ENCODE peak calls at places on chromosomes 13 and 19, in seven cellular contexts. B, X, E, P, N, I and C are unnamed samples.
A peak's percentile ranks its signal among the peaks of the same experiment; 100 is the strongest.

GRCh38 chr13:113927661-113928581 is 46.0 kb downstream of the C13orf46 start:
- DNase-seq in B (peak; percentile 65), X (no peak), E (peak; percentile 63), P (no peak), N (peak; percentile 52), I (peak; percentile 85), C (no peak)

GRCh38 chr19:2271516-2272103 is 10.4 kb downstream of the PEAK3 start:
- DNase-seq in B (peak; percentile 62), X (no peak), E (no peak), P (no peak), N (peak; percentile 43), I (no peak), C (no peak)

GRCh38 chr13:24038405-24038804 is 122.1 kb upstream of the SPATA13 start:
- DNase-seq in B (no peak), X (no peak), E (no peak), P (no peak), N (no peak), I (no peak), C (peak; percentile 57)

GRCh38 chr13:112926993-112927392 is 42.0 kb upstream of the MCF2L start:
- DNase-seq in B (no peak), X (no peak), E (no peak), P (no peak), N (no peak), I (no peak), C (no peak)

GRCh38 chr19:14614099-14614412 is 31.2 kb downstream of the CLEC17A start:
- DNase-seq in B (no peak), X (peak; percentile 63), E (no peak), P (no peak), N (no peak), I (no peak), C (no peak)

GRCh38 chr19:39479916-39480315 is 722 bp upstream of the TIMM50 start:
- DNase-seq in B (no peak), X (no peak), E (no peak), P (no peak), N (no peak), I (no peak), C (no peak)

GRCh38 chr19:45172173-45172572 is 5.9 kb downstream of the TRAPPC6A start:
- DNase-seq in B (no peak), X (no peak), E (peak; percentile 56), P (no peak), N (no peak), I (no peak), C (no peak)

GRCh38 chr13:106133025-106133424 is 402.4 kb downstream of the EFNB2 start:
- DNase-seq in B (no peak), X (no peak), E (no peak), P (no peak), N (no peak), I (no peak), C (no peak)

GRCh38 chr19:19053508-19054314 is 10.1 kb upstream of the SLC25A42 start:
- DNase-seq in B (peak; percentile 69), X (peak; percentile 76), E (peak; percentile 84), P (peak; percentile 82), N (peak; percentile 78), I (no peak), C (peak; percentile 63)

GRCh38 chr13:20995245-20995829 is 66.0 kb downstream of the LATS2 start:
- DNase-seq in B (no peak), X (no peak), E (no peak), P (no peak), N (no peak), I (no peak), C (no peak)

GRCh38 chr13:48151766-48152165 is 56.9 kb upstream of the MED4 start:
- DNase-seq in B (no peak), X (no peak), E (no peak), P (no peak), N (no peak), I (no peak), C (no peak)

GRCh38 chr13:67075239-67075638 is 154.9 kb downstream of the PCDH9 start:
- DNase-seq in B (no peak), X (no peak), E (no peak), P (no peak), N (no peak), I (no peak), C (no peak)

GRCh38 chr19:41746593-41747227 is 8.6 kb upstream of the CEACAM6 start:
- DNase-seq in B (no peak), X (peak; percentile 62), E (no peak), P (peak; percentile 40), N (peak; percentile 56), I (no peak), C (peak; percentile 70)

GRCh38 chr19:42095142-42095813 is 19.3 kb downstream of the ZNF574 start:
- DNase-seq in B (no peak), X (no peak), E (no peak), P (no peak), N (no peak), I (no peak), C (no peak)

GRCh38 chr19:29385191-29385795 is 140.5 kb upstream of the VSTM2B start:
- DNase-seq in B (no peak), X (peak; percentile 23), E (peak; percentile 60), P (no peak), N (no peak), I (peak; percentile 27), C (no peak)

GRCh38 chr19:18135712-18136584 is 17.0 kb upstream of the PIK3R2 start:
- DNase-seq in B (no peak), X (no peak), E (no peak), P (no peak), N (peak; percentile 91), I (no peak), C (no peak)

GRCh38 chr19:14476663-14477401 is 1.7 kb upstream of the PTGER1 start:
- DNase-seq in B (no peak), X (no peak), E (peak; percentile 82), P (peak; percentile 36), N (peak; percentile 66), I (no peak), C (no peak)

GRCh38 chr13:32019612-32020233 is 11.9 kb upstream of the FRY start:
- DNase-seq in B (no peak), X (no peak), E (peak; percentile 42), P (peak; percentile 55), N (peak; percentile 75), I (no peak), C (peak; percentile 64)

GRCh38 chr19:47996230-47996727 is 1.8 kb downstream of the ELSPBP1 start:
- DNase-seq in B (no peak), X (no peak), E (no peak), P (no peak), N (no peak), I (no peak), C (no peak)

GRCh38 chr19:9857920-9858746 is 23.0 kb downstream of the PIN1 start:
- DNase-seq in B (no peak), X (no peak), E (no peak), P (no peak), N (no peak), I (no peak), C (no peak)

GRCh38 chr19:57363734-57364181 is 407 bp downstream of the TRAPPC2B start:
- DNase-seq in B (no peak), X (no peak), E (no peak), P (no peak), N (peak; percentile 40), I (no peak), C (no peak)

GRCh38 chr19:57362997-57363705 is at the start of the genes TRAPPC2B and ZNF547:
- DNase-seq in B (peak; percentile 100), X (peak; percentile 99), E (peak; percentile 100), P (peak; percentile 90), N (peak; percentile 99), I (peak; percentile 99), C (peak; percentile 99)

GRCh38 chr19:57357406-57357805 is 5.9 kb upstream of the TRAPPC2B start:
- DNase-seq in B (no peak), X (no peak), E (no peak), P (no peak), N (no peak), I (no peak), C (no peak)

GRCh38 chr19:57359300-57359699 is 4.1 kb upstream of the TRAPPC2B start:
- DNase-seq in B (no peak), X (no peak), E (no peak), P (no peak), N (no peak), I (no peak), C (no peak)

DNA sequence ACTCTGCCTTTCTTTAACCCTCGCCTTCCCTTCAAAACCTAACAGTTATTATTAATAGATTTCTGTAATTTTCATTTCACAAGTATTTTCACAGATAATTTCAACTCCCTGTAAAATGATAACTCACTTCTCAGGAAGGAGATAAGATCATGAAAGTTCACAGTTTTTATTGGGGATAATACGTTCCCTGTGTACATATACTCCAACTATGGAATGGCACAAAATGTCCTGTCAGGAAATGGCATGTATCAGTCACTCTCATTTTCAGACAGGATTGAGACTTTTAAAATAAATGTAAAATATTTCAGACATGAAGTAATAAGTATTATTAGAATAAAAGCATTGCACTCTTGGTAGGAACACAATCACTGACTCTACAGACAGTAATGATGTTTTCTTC is 932 bp upstream of the TRAPPC2B start:
- DNase-seq in B (no peak), X (no peak), E (no peak), P (no peak), N (no peak), I (no peak), C (no peak)
- H3K27ac ChIP-seq in B (no peak overlapping the region), X (peak overlapping the region; percentile 91), E (peak overlapping the region; percentile 95), P (peak overlapping the region; percentile 90), N (peak overlapping the region; percentile 88), I (peak overlapping the region; percentile 94), C (peak overlapping the region; percentile 64)

DNA sequence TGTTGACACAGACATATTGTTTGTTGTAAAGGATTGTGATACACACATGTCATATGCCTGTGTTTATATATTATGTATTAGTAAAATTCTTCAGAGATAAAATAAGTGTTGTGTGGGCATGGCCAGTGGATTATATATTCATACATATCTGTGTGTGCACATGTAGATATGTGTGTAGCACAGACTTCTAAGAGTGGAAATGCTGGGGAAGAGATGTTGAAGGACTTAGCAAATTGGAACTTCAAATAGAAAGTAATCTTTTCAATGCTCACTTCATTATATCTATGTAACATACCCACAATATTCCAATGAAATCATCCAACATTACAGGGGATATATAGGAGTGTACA is 413.2 kb downstream of the LMO7 start:
- DNase-seq in B (no peak), X (no peak), E (no peak), P (no peak), N (no peak), I (no peak), C (no peak)
- H3K4me3 ChIP-seq in B (no peak overlapping the region), X (no peak overlapping the region), E (no peak overlapping the region), P (no peak overlapping the region), N (no peak overlapping the region), I (no peak overlapping the region), C (no peak overlapping the region)

DNA sequence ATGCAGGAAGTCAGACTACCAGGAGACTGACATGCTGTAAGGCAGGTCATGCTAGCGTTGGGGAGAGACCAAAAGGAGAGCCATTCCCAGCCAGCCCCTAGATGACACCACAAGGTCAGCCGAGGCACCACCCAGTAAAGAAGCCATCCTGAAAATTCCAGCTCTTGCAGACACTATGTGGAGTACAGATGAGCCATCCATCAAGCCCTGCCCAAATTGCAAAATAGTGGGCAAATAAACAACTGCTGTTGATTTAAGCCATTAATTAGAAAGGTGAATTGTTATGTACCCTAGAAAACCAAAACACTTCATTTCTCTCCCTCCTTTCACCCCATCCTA is 82.1 kb downstream of the TBC1D4 start:
- DNase-seq in B (no peak), X (no peak), E (no peak), P (no peak), N (no peak), I (no peak), C (no peak)
- H3K4me1 ChIP-seq in B (no peaks in the 10 kb centered on the region), X (no peaks in the 10 kb centered on the region), E (peaks cover 4% of the 10 kb centered on the region), P (peaks cover 4% of the 10 kb centered on the region), N (no peaks in the 10 kb centered on the region), I (no peaks in the 10 kb centered on the region), C (peaks cover 35% of the 10 kb centered on the region)

GRCh38 chr19:57321164-57321563 is 892 bp downstream of the ZNF543 start:
- DNase-seq in B (no peak), X (no peak), E (no peak), P (no peak), N (no peak), I (no peak), C (no peak)
- H3K27ac ChIP-seq in B (no peak overlapping the region), X (peak overlapping the region; percentile 87), E (peak overlapping the region; percentile 50), P (peak overlapping the region; percentile 69), N (peak overlapping the region; percentile 90), I (no peak overlapping the region), C (peak overlapping the region; percentile 68)